ENCODE peak calls at places on chromosome 9, in seven cellular contexts. L, X, N, C, H, E and O are unnamed samples.

GRCh38 chr9:137406876-137407589 is 15.9 kb downstream of the EXD3 start:
- DNase-seq in C (peak), L (peak), E (peak), H (peak), N (peak), X (peak), O (peak)

GRCh38 chr9:136616307-136616635 is 46.4 kb upstream of the EGFL7 start:
- DNase-seq in N (no peak), C (no peak), L (no peak), X (no peak), E (no peak), H (no peak), O (no peak)

GRCh38 chr9:72038408-72038807 is 22.0 kb downstream of the C9orf57 start:
- DNase-seq in E (no peak), X (peak), N (no peak), L (no peak), H (no peak), C (no peak), O (peak)

GRCh38 chr9:130689572-130689936 is 4.0 kb upstream of the EXOSC2 start:
- DNase-seq in E (no peak), H (no peak), X (no peak), C (no peak), L (no peak), N (no peak), O (no peak)

GRCh38 chr9:138009016-138009415 is 131.4 kb downstream of the CACNA1B start:
- DNase-seq in H (no peak), C (no peak), X (no peak), N (peak), E (no peak), L (no peak), O (no peak)

GRCh38 chr9:89277454-89277853 is 33.5 kb upstream of the CKS2 start:
- DNase-seq in E (no peak), H (no peak), L (peak), N (no peak), C (no peak), X (no peak), O (no peak)

GRCh38 chr9:134623408-134624066 is 18.1 kb upstream of the COL5A1 start:
- DNase-seq in C (no peak), N (peak), L (no peak), H (no peak), X (no peak), E (no peak), O (no peak)

GRCh38 chr9:134964686-134965085 is 47.0 kb upstream of the FCN1 start:
- DNase-seq in H (no peak), E (no peak), X (no peak), C (no peak), L (no peak), N (peak), O (no peak)

GRCh38 chr9:113568481-113569321 is 105.2 kb downstream of the RGS3 start:
- DNase-seq in C (no peak), L (no peak), E (no peak), N (no peak), X (no peak), H (no peak), O (peak)

GRCh38 chr9:1837453-1838084 is 177.6 kb upstream of the SMARCA2 start:
- DNase-seq in L (peak), N (no peak), X (peak), H (peak), C (peak), E (peak), O (peak)

GRCh38 chr9:91734371-91734981 is 215.6 kb downstream of the ROR2 start:
- DNase-seq in E (peak), C (peak), X (no peak), H (peak), L (peak), N (no peak), O (peak)

GRCh38 chr9:38619556-38620447 is 594 bp downstream of the ANKRD18A start:
- DNase-seq in H (peak), E (peak), X (no peak), L (peak), N (no peak), C (no peak), O (peak)

GRCh38 chr9:112867275-112867991 is 23.2 kb downstream of the SLC46A2 start:
- DNase-seq in L (no peak), E (no peak), N (no peak), H (peak), C (peak), X (no peak), O (no peak)

GRCh38 chr9:12766357-12766756 is 8.5 kb upstream of the LURAP1L start:
- DNase-seq in L (no peak), E (no peak), N (no peak), X (no peak), H (no peak), C (no peak), O (peak)

GRCh38 chr9:88983865-88984542 is 7.3 kb upstream of the S1PR3 start:
- DNase-seq in H (no peak), N (no peak), C (no peak), L (no peak), X (no peak), E (no peak), O (no peak)

GRCh38 chr9:16484178-16484577 is 386.3 kb downstream of the BNC2 start:
- DNase-seq in L (no peak), C (no peak), X (no peak), N (no peak), E (no peak), H (no peak), O (no peak)

GRCh38 chr9:114503009-114503408 is 2.3 kb downstream of the WHRN start:
- DNase-seq in C (peak), H (no peak), N (no peak), X (no peak), L (no peak), E (no peak), O (peak)

GRCh38 chr9:18707078-18707477 is 233.1 kb downstream of the ADAMTSL1 start:
- DNase-seq in H (no peak), C (no peak), L (no peak), E (no peak), N (no peak), X (no peak), O (no peak)

GRCh38 chr9:89814340-89815040 is 209.7 kb downstream of the GADD45G start:
- DNase-seq in H (no peak), E (no peak), C (no peak), X (no peak), N (no peak), L (no peak), O (peak)

GRCh38 chr9:127083598-127083997 is 38.8 kb downstream of the ANGPTL2 start:
- DNase-seq in E (no peak), H (no peak), L (no peak), C (no peak), N (no peak), X (no peak), O (no peak)

GRCh38 chr9:86843182-86843581 is 104.1 kb downstream of the GAS1 start:
- DNase-seq in E (no peak), L (no peak), C (no peak), N (no peak), H (no peak), X (no peak), O (no peak)

GRCh38 chr9:136520053-136520540 is 25.8 kb downstream of the NOTCH1 start:
- DNase-seq in X (no peak), E (no peak), N (no peak), L (peak), H (no peak), C (peak), O (peak)

GRCh38 chr9:94078086-94078485 is 6.2 kb upstream of the PTPDC1 start:
- DNase-seq in C (no peak), H (no peak), X (no peak), N (no peak), L (no peak), E (no peak), O (no peak)

GRCh38 chr9:90140131-90140818 is 502.3 kb downstream of the DIRAS2 start:
- DNase-seq in L (no peak), X (no peak), H (no peak), C (no peak), N (no peak), E (no peak), O (peak)

GRCh38 chr9:81375461-81376100 is 313.8 kb downstream of the TLE1 start:
- DNase-seq in X (no peak), N (no peak), H (no peak), E (no peak), C (no peak), L (no peak), O (no peak)

GRCh38 chr9:117205806-117206205 is 209.1 kb downstream of the ASTN2 start:
- DNase-seq in H (no peak), N (no peak), X (no peak), L (no peak), E (no peak), C (no peak), O (peak)

GRCh38 chr9:93683331-93684134 is 107.1 kb downstream of the PHF2 start:
- DNase-seq in H (peak), X (no peak), N (no peak), C (no peak), E (no peak), L (no peak), O (no peak)

GRCh38 chr9:16385590-16386578 is 484.6 kb downstream of the BNC2 start:
- DNase-seq in C (no peak), E (no peak), X (no peak), L (no peak), N (no peak), H (no peak), O (no peak)

GRCh38 chr9:97237951-97238851 is 69.3 kb upstream of the CCDC180 start:
- DNase-seq in X (peak), C (peak), L (peak), H (peak), E (peak), N (peak), O (peak)

GRCh38 chr9:9998491-9999287 is 614.1 kb downstream of the PTPRD start:
- DNase-seq in C (peak), L (no peak), E (no peak), H (no peak), N (no peak), X (peak), O (peak)

GRCh38 chr9:132241840-132242620 is 80.2 kb downstream of the NTNG2 start:
- DNase-seq in X (peak), E (no peak), N (peak), C (peak), L (no peak), H (peak), O (peak)

GRCh38 chr9:109728696-109729300 is 51.2 kb upstream of the PALM2AKAP2 start:
- DNase-seq in H (no peak), L (no peak), X (no peak), N (no peak), C (no peak), E (no peak), O (no peak)

GRCh38 chr9:125255781-125256391 is 5.7 kb upstream of the GAPVD1 start:
- DNase-seq in X (peak), H (no peak), N (no peak), L (peak), E (peak), C (peak), O (peak)

GRCh38 chr9:86075132-86075807 is 24.1 kb downstream of the GOLM1 start:
- DNase-seq in H (peak), X (no peak), N (no peak), L (no peak), E (no peak), C (no peak), O (no peak)

GRCh38 chr9:128011071-128011817 is 30.5 kb upstream of the EEIG1 start:
- DNase-seq in H (no peak), E (no peak), N (no peak), L (no peak), C (no peak), X (no peak), O (no peak)

GRCh38 chr9:19160085-19160484 is 32.8 kb upstream of the PLIN2 start:
- DNase-seq in H (no peak), N (no peak), L (no peak), X (no peak), C (no peak), E (no peak), O (no peak)

GRCh38 chr9:504921-505821 is 290.5 kb downstream of the DOCK8 start:
- DNase-seq in L (peak), N (peak), X (no peak), H (peak), E (peak), C (no peak), O (no peak)

GRCh38 chr9:4668604-4669003 is 2.3 kb upstream of the SPATA6L start:
- DNase-seq in H (no peak), L (no peak), N (no peak), X (no peak), C (no peak), E (no peak), O (no peak)

GRCh38 chr9:124012368-124013262 is 1.0 kb downstream of the LHX2 start:
- DNase-seq in N (no peak), C (no peak), X (no peak), H (peak), L (no peak), E (no peak), O (no peak)